ENCODE peak calls at places on chromosomes 7 and 10, in eight cellular contexts. Y is stomach, S is transverse colon, Q is tibial nerve, F is A549, X is upper lobe of left lung, V is K562, W is SK-N-SH. Z is an unnamed sample.

GRCh38 chr10:46106410-46107255 is 60.6 kb upstream of the MSMB start:
- DNase-seq in W (peak), F (peak), V (peak), Y (peak), S (peak), Q (no peak), X (peak), Z (peak)

GRCh38 chr10:122239578-122240257 is 31.4 kb upstream of the BTBD16 start:
- DNase-seq in F (no peak), Q (peak), S (no peak), V (no peak), W (no peak), X (no peak), Y (no peak), Z (no peak)

GRCh38 chr7:40220421-40220911 is 85.7 kb downstream of the SUGCT start:
- DNase-seq in S (no peak), Y (no peak), X (no peak), V (no peak), Q (no peak), F (no peak), W (no peak), Z (no peak)

GRCh38 chr7:22842383-22842903 is 19.8 kb upstream of the TOMM7 start:
- DNase-seq in W (no peak), Y (no peak), Q (no peak), V (no peak), X (no peak), F (no peak), S (no peak), Z (no peak)

GRCh38 chr7:158649279-158649678 is 55.3 kb downstream of the NCAPG2 start:
- DNase-seq in S (no peak), W (peak), Q (no peak), X (no peak), V (peak), Y (no peak), F (peak), Z (no peak)

GRCh38 chr10:61378865-61379264 is 74.3 kb downstream of the TMEM26 start:
- DNase-seq in X (no peak), V (no peak), Q (no peak), Y (no peak), F (no peak), W (no peak), S (no peak), Z (no peak)

GRCh38 chr10:27959093-27959715 is 39.7 kb downstream of the ODAD2 start:
- DNase-seq in V (no peak), Q (no peak), Y (no peak), X (no peak), S (no peak), F (no peak), W (no peak), Z (no peak)

GRCh38 chr7:106770191-106770590 is 94.9 kb upstream of the PIK3CG start:
- DNase-seq in X (no peak), Q (no peak), Y (no peak), S (no peak), W (no peak), F (no peak), V (no peak), Z (no peak)

GRCh38 chr10:84537447-84537931 is 209.1 kb downstream of the CCSER2 start:
- DNase-seq in S (peak), Y (peak), F (peak), X (peak), Q (no peak), W (peak), V (peak), Z (no peak)

GRCh38 chr10:17385066-17385465 is 69.3 kb downstream of the ST8SIA6 start:
- DNase-seq in X (no peak), Q (no peak), W (no peak), F (no peak), Y (no peak), V (no peak), S (no peak), Z (no peak)

GRCh38 chr10:42553064-42553407 is 85.3 kb downstream of the ZNF33B start:
- DNase-seq in W (no peak), S (no peak), V (peak), Y (no peak), F (no peak), X (no peak), Q (no peak), Z (no peak)

GRCh38 chr10:96992721-96993120 is 160.6 kb downstream of the LCOR start:
- DNase-seq in Y (no peak), V (no peak), S (no peak), W (no peak), X (no peak), Q (no peak), F (no peak), Z (no peak)

GRCh38 chr10:101817542-101818118 is 614 bp downstream of the OGA start:
- DNase-seq in Y (peak), V (peak), X (peak), Q (peak), F (peak), S (peak), W (peak), Z (peak)

GRCh38 chr7:94095359-94096009 is 91.3 kb upstream of the BET1 start:
- DNase-seq in W (no peak), Y (no peak), X (no peak), V (no peak), S (no peak), F (no peak), Q (no peak), Z (no peak)

GRCh38 chr7:80373431-80374032 is 138.3 kb downstream of the GNAT3 start:
- DNase-seq in W (no peak), X (no peak), Q (no peak), F (no peak), Y (no peak), V (no peak), S (no peak), Z (no peak)
- TF ChIP-seq EP300 in W (no peak), X (no peak), Q (no peak), F (no peak), Y (no peak), V (no peak), S (no peak), Z (no peak)

DNA sequence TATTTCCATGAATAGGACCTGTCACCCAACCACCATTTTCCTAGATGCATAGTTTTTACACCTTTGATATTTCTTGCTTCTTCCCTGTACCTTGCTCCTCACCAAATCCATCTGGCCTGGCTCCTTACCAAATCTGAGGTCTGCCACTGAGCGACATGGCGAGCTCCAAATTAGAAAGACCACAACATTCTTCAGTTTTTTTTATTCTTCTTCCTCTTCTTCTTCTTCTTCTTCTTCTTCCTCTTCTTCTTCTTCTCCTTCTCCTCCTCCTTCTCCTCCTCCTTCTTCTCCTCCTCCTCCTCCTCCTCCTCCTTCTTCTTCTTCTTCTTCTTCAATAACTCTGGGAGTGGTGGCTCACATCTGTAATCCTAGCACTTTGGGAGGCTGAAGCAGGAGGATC is 7.1 kb downstream of the CPED1 start:
- DNase-seq in Y (no peak), F (no peak), W (no peak), S (no peak), Q (no peak), V (no peak), X (no peak), Z (no peak)
- TF ChIP-seq EP300 in Y (no peak), F (no peak), W (no peak), S (no peak), Q (no peak), V (no peak), X (no peak), Z (no peak)

GRCh38 chr10:91590904-91591791 is 41.7 kb downstream of the PPP1R3C start:
- DNase-seq in Q (no peak), X (no peak), S (peak), W (peak), F (peak), Y (peak), V (peak), Z (no peak)
- TF ChIP-seq EP300 in Q (no peak), X (no peak), S (no peak), W (no peak), F (peak), Y (no peak), V (peak), Z (no peak)

DNA sequence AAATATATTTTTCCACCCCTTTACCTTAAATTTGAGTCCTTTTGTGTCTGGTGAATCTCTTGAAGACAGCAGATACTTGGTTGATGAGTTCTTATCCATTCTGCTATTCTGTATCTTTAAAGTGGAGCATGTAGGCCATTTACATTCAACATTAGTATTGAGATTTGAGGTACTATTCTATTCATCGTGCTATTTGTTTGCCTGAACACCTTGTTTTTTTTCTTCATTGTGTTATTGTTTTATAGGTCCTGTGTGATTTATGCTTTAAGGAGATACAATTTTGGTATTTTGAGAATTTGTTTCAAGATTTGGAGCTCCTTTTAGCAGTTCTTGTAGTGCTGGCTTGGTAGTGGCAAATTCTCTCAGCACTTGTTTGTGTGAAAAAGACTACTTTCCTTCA is 29.9 kb downstream of the GDI2 start:
- DNase-seq in W (no peak), S (no peak), Y (no peak), Q (no peak), X (no peak), V (no peak), F (no peak), Z (no peak)
- TF ChIP-seq EP300 in W (no peak), S (no peak), Y (no peak), Q (no peak), X (no peak), V (no peak), F (no peak), Z (no peak)

GRCh38 chr7:152760384-152761115 is 998 bp downstream of the ACTR3B start:
- DNase-seq in V (no peak), S (no peak), Q (no peak), X (no peak), W (peak), F (no peak), Y (no peak), Z (no peak)
- TF ChIP-seq EP300 in V (no peak), S (no peak), Q (no peak), X (no peak), W (no peak), F (no peak), Y (no peak), Z (no peak)

Z was measured in suprapubic skin.